ENCODE peak calls at places on chromosomes 7 and 10, in seven cellular contexts. One of them, this sample, is unnamed.

GRCh38 chr7:42233939-42234338 is 3.1 kb downstream of the GLI3 start:
- DNase-seq in mesenchymal stem cell: peak
- DNase-seq in mesendoderm: no peak
- DNase-seq in H9: no peak
- DNase-seq in neuronal stem cell: no peak
- DNase-seq in IMR-90: peak
- DNase-seq in H1: no peak
- DNase-seq in this sample: no peak

GRCh38 chr10:12180221-12180974 is 15.3 kb downstream of the NUDT5 start:
- DNase-seq in neuronal stem cell: no peak
- DNase-seq in IMR-90: no peak
- DNase-seq in mesenchymal stem cell: no peak
- DNase-seq in H9: peak
- DNase-seq in mesendoderm: peak
- DNase-seq in H1: no peak
- DNase-seq in this sample: no peak

GRCh38 chr7:80851896-80852476 is 66.9 kb downstream of the SEMA3C start:
- DNase-seq in mesendoderm: no peak
- DNase-seq in neuronal stem cell: no peak
- DNase-seq in H9: no peak
- DNase-seq in H1: no peak
- DNase-seq in IMR-90: peak
- DNase-seq in mesenchymal stem cell: peak
- DNase-seq in this sample: peak

GRCh38 chr10:103333934-103334520 is 16.9 kb downstream of the PCGF6 start:
- DNase-seq in IMR-90: peak
- DNase-seq in mesenchymal stem cell: peak
- DNase-seq in H9: no peak
- DNase-seq in neuronal stem cell: no peak
- DNase-seq in mesendoderm: peak
- DNase-seq in H1: no peak
- DNase-seq in this sample: no peak

GRCh38 chr7:140297192-140297591 is 101.1 kb downstream of the SLC37A3 start:
- DNase-seq in neuronal stem cell: no peak
- DNase-seq in H9: no peak
- DNase-seq in mesenchymal stem cell: no peak
- DNase-seq in mesendoderm: peak
- DNase-seq in IMR-90: no peak
- DNase-seq in H1: no peak
- DNase-seq in this sample: no peak

GRCh38 chr7:70183278-70183677 is 585.0 kb downstream of the AUTS2 start:
- DNase-seq in neuronal stem cell: no peak
- DNase-seq in mesenchymal stem cell: no peak
- DNase-seq in H9: no peak
- DNase-seq in mesendoderm: peak
- DNase-seq in H1: no peak
- DNase-seq in IMR-90: no peak
- DNase-seq in this sample: no peak

GRCh38 chr10:84352251-84352842 is 24.0 kb downstream of the CCSER2 start:
- DNase-seq in mesenchymal stem cell: peak
- DNase-seq in H1: peak
- DNase-seq in neuronal stem cell: peak
- DNase-seq in IMR-90: peak
- DNase-seq in H9: peak
- DNase-seq in mesendoderm: peak
- DNase-seq in this sample: peak

GRCh38 chr7:2621061-2621828 is 10.5 kb upstream of the TTYH3 start:
- DNase-seq in H9: peak
- DNase-seq in H1: peak
- DNase-seq in mesenchymal stem cell: peak
- DNase-seq in neuronal stem cell: no peak
- DNase-seq in IMR-90: peak
- DNase-seq in mesendoderm: peak
- DNase-seq in this sample: peak

GRCh38 chr10:72257051-72257892 is 16.5 kb upstream of the DDIT4 start:
- DNase-seq in mesenchymal stem cell: peak
- DNase-seq in mesendoderm: no peak
- DNase-seq in neuronal stem cell: no peak
- DNase-seq in H9: no peak
- DNase-seq in IMR-90: no peak
- DNase-seq in H1: no peak
- DNase-seq in this sample: peak

GRCh38 chr10:16690417-16690816 is 126.8 kb downstream of the RSU1 start:
- DNase-seq in H1: no peak
- DNase-seq in mesendoderm: no peak
- DNase-seq in neuronal stem cell: no peak
- DNase-seq in mesenchymal stem cell: no peak
- DNase-seq in H9: no peak
- DNase-seq in IMR-90: no peak
- DNase-seq in this sample: no peak

GRCh38 chr10:32790483-32790882 is 167.5 kb downstream of the ITGB1 start:
- DNase-seq in IMR-90: peak
- DNase-seq in H9: no peak
- DNase-seq in neuronal stem cell: no peak
- DNase-seq in mesenchymal stem cell: no peak
- DNase-seq in H1: no peak
- DNase-seq in mesendoderm: no peak
- DNase-seq in this sample: no peak

GRCh38 chr10:27709304-27709703 is 36.3 kb downstream of the MKX start:
- DNase-seq in mesendoderm: no peak
- DNase-seq in H1: no peak
- DNase-seq in IMR-90: no peak
- DNase-seq in neuronal stem cell: no peak
- DNase-seq in mesenchymal stem cell: no peak
- DNase-seq in H9: no peak
- DNase-seq in this sample: peak

GRCh38 chr7:150999497-151000225 is 8.8 kb downstream of the NOS3 start:
- DNase-seq in neuronal stem cell: no peak
- DNase-seq in H9: no peak
- DNase-seq in IMR-90: no peak
- DNase-seq in H1: no peak
- DNase-seq in mesendoderm: no peak
- DNase-seq in mesenchymal stem cell: no peak
- DNase-seq in this sample: no peak

GRCh38 chr10:43680035-43680434 is 31.4 kb upstream of the ZNF32 start:
- DNase-seq in H1: no peak
- DNase-seq in neuronal stem cell: no peak
- DNase-seq in mesendoderm: peak
- DNase-seq in mesenchymal stem cell: no peak
- DNase-seq in H9: no peak
- DNase-seq in IMR-90: peak
- DNase-seq in this sample: no peak

GRCh38 chr7:93715234-93715633 is 140.7 kb upstream of the CALCR start:
- DNase-seq in mesendoderm: peak
- DNase-seq in mesenchymal stem cell: peak
- DNase-seq in H1: peak
- DNase-seq in neuronal stem cell: peak
- DNase-seq in IMR-90: peak
- DNase-seq in H9: peak
- DNase-seq in this sample: peak

GRCh38 chr7:29249383-29249750 is 54.8 kb downstream of the CHN2 start:
- DNase-seq in neuronal stem cell: no peak
- DNase-seq in mesenchymal stem cell: no peak
- DNase-seq in H9: no peak
- DNase-seq in H1: no peak
- DNase-seq in IMR-90: no peak
- DNase-seq in mesendoderm: no peak
- DNase-seq in this sample: no peak

GRCh38 chr7:134691820-134692705 is 45.4 kb downstream of the BPGM start:
- DNase-seq in H9: no peak
- DNase-seq in mesenchymal stem cell: no peak
- DNase-seq in neuronal stem cell: no peak
- DNase-seq in IMR-90: peak
- DNase-seq in H1: no peak
- DNase-seq in mesendoderm: no peak
- DNase-seq in this sample: peak

GRCh38 chr7:143126146-143126545 is 5.7 kb upstream of the PIP start:
- DNase-seq in H9: no peak
- DNase-seq in H1: no peak
- DNase-seq in neuronal stem cell: no peak
- DNase-seq in mesenchymal stem cell: no peak
- DNase-seq in mesendoderm: peak
- DNase-seq in IMR-90: no peak
- DNase-seq in this sample: peak

GRCh38 chr7:43636093-43636492 is 53.2 kb downstream of the STK17A start:
- DNase-seq in H9: no peak
- DNase-seq in neuronal stem cell: no peak
- DNase-seq in IMR-90: peak
- DNase-seq in mesendoderm: no peak
- DNase-seq in mesenchymal stem cell: no peak
- DNase-seq in H1: no peak
- DNase-seq in this sample: peak

GRCh38 chr7:75795831-75796285 is 17.7 kb downstream of the CCL24 start:
- DNase-seq in mesendoderm: no peak
- DNase-seq in neuronal stem cell: no peak
- DNase-seq in H1: no peak
- DNase-seq in IMR-90: no peak
- DNase-seq in mesenchymal stem cell: no peak
- DNase-seq in H9: no peak
- DNase-seq in this sample: peak

GRCh38 chr7:36430171-36430570 is 40.5 kb downstream of the ANLN start:
- DNase-seq in mesendoderm: no peak
- DNase-seq in H1: no peak
- DNase-seq in H9: no peak
- DNase-seq in neuronal stem cell: no peak
- DNase-seq in IMR-90: peak
- DNase-seq in mesenchymal stem cell: no peak
- DNase-seq in this sample: no peak

GRCh38 chr7:36430881-36431280 is 41.2 kb downstream of the ANLN start:
- DNase-seq in IMR-90: no peak
- DNase-seq in mesendoderm: peak
- DNase-seq in H9: no peak
- DNase-seq in H1: no peak
- DNase-seq in neuronal stem cell: no peak
- DNase-seq in mesenchymal stem cell: no peak
- DNase-seq in this sample: no peak
- H4K8ac ChIP-seq in IMR-90: peak
- H4K8ac ChIP-seq in mesendoderm: no peak
- H4K8ac ChIP-seq in H9: no peak
- H4K8ac ChIP-seq in H1: no peak
- H4K8ac ChIP-seq in neuronal stem cell: no peak
- H4K8ac ChIP-seq in mesenchymal stem cell: no peak
- H4K8ac ChIP-seq in this sample: no peak

GRCh38 chr10:8876171-8876570 is 821.7 kb downstream of the GATA3 start:
- DNase-seq in IMR-90: no peak
- DNase-seq in mesendoderm: no peak
- DNase-seq in H9: no peak
- DNase-seq in neuronal stem cell: no peak
- DNase-seq in H1: no peak
- DNase-seq in mesenchymal stem cell: no peak
- DNase-seq in this sample: no peak
- H4K8ac ChIP-seq in IMR-90: no peak
- H4K8ac ChIP-seq in mesendoderm: no peak
- H4K8ac ChIP-seq in H9: no peak
- H4K8ac ChIP-seq in neuronal stem cell: no peak
- H4K8ac ChIP-seq in H1: no peak
- H4K8ac ChIP-seq in mesenchymal stem cell: no peak
- H4K8ac ChIP-seq in this sample: no peak

GRCh38 chr10:1370298-1370697 is 314.1 kb downstream of the WDR37 start:
- DNase-seq in IMR-90: no peak
- DNase-seq in H9: no peak
- DNase-seq in neuronal stem cell: no peak
- DNase-seq in H1: no peak
- DNase-seq in mesenchymal stem cell: no peak
- DNase-seq in mesendoderm: no peak
- DNase-seq in this sample: no peak

GRCh38 chr10:1374501-1374900 is 318.3 kb downstream of the WDR37 start:
- DNase-seq in mesenchymal stem cell: no peak
- DNase-seq in IMR-90: no peak
- DNase-seq in H1: peak
- DNase-seq in neuronal stem cell: no peak
- DNase-seq in mesendoderm: no peak
- DNase-seq in H9: no peak
- DNase-seq in this sample: no peak

GRCh38 chr10:1369665-1370064 is 313.5 kb downstream of the WDR37 start:
- DNase-seq in H1: peak
- DNase-seq in mesendoderm: no peak
- DNase-seq in H9: no peak
- DNase-seq in IMR-90: no peak
- DNase-seq in mesenchymal stem cell: no peak
- DNase-seq in neuronal stem cell: no peak
- DNase-seq in this sample: no peak

GRCh38 chr10:1373287-1373686 is 317.1 kb downstream of the WDR37 start:
- DNase-seq in mesenchymal stem cell: no peak
- DNase-seq in H1: peak
- DNase-seq in neuronal stem cell: no peak
- DNase-seq in IMR-90: no peak
- DNase-seq in H9: no peak
- DNase-seq in mesendoderm: no peak
- DNase-seq in this sample: no peak

GRCh38 chr10:1372212-1372611 is 316.0 kb downstream of the WDR37 start:
- DNase-seq in H9: no peak
- DNase-seq in IMR-90: no peak
- DNase-seq in mesendoderm: no peak
- DNase-seq in neuronal stem cell: no peak
- DNase-seq in mesenchymal stem cell: no peak
- DNase-seq in H1: peak
- DNase-seq in this sample: no peak
- H4K8ac ChIP-seq in H9: no peak
- H4K8ac ChIP-seq in IMR-90: no peak
- H4K8ac ChIP-seq in mesendoderm: no peak
- H4K8ac ChIP-seq in neuronal stem cell: no peak
- H4K8ac ChIP-seq in mesenchymal stem cell: no peak
- H4K8ac ChIP-seq in H1: no peak
- H4K8ac ChIP-seq in this sample: no peak

GRCh38 chr10:21688870-21689269 is 154.8 kb downstream of the MLLT10 start:
- DNase-seq in neuronal stem cell: no peak
- DNase-seq in H9: no peak
- DNase-seq in mesenchymal stem cell: no peak
- DNase-seq in H1: no peak
- DNase-seq in mesendoderm: no peak
- DNase-seq in IMR-90: no peak
- DNase-seq in this sample: no peak

GRCh38 chr10:21692909-21693308 is 158.9 kb downstream of the MLLT10 start:
- DNase-seq in H1: no peak
- DNase-seq in IMR-90: no peak
- DNase-seq in H9: no peak
- DNase-seq in mesendoderm: no peak
- DNase-seq in mesenchymal stem cell: no peak
- DNase-seq in neuronal stem cell: no peak
- DNase-seq in this sample: no peak

GRCh38 chr10:21687197-21687993 is 153.4 kb downstream of the MLLT10 start:
- DNase-seq in H1: no peak
- DNase-seq in mesendoderm: no peak
- DNase-seq in H9: no peak
- DNase-seq in neuronal stem cell: no peak
- DNase-seq in mesenchymal stem cell: peak
- DNase-seq in IMR-90: peak
- DNase-seq in this sample: no peak

GRCh38 chr10:21689881-21690280 is 155.8 kb downstream of the MLLT10 start:
- DNase-seq in mesenchymal stem cell: no peak
- DNase-seq in H1: no peak
- DNase-seq in H9: no peak
- DNase-seq in IMR-90: no peak
- DNase-seq in neuronal stem cell: no peak
- DNase-seq in mesendoderm: no peak
- DNase-seq in this sample: no peak

DNA sequence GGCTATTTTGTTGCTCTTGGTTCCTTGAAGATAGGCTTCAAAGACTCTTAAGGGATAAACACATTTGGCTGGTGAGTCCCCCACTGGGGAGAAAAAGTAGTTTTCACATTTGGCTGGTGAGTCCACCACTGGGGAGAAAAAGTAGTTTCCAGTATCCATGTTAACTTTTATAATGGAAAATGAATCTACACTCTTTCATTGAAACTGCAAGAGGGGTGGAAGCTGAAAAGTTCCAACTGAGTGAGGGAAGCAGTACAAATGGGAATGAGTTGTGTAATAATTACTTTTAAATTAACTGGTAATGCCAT is 153.9 kb downstream of the MLLT10 start:
- DNase-seq in neuronal stem cell: no peak
- DNase-seq in H9: no peak
- DNase-seq in mesendoderm: no peak
- DNase-seq in mesenchymal stem cell: no peak
- DNase-seq in IMR-90: no peak
- DNase-seq in H1: no peak
- DNase-seq in this sample: no peak
- H4K8ac ChIP-seq in neuronal stem cell: no peak
- H4K8ac ChIP-seq in H9: no peak
- H4K8ac ChIP-seq in mesendoderm: peak
- H4K8ac ChIP-seq in mesenchymal stem cell: no peak
- H4K8ac ChIP-seq in IMR-90: no peak
- H4K8ac ChIP-seq in H1: no peak
- H4K8ac ChIP-seq in this sample: no peak

This sample was measured in trophoblast cell.